ENCODE peak calls at places on chromosome 14, in five cellular contexts. P is COR-L47, Q is H4, N is NCI-H146, O is ovary. Y is an unnamed sample.

GRCh38 chr14:61569783-61570182 is 125.5 kb upstream of the HIF1A start:
- DNase-seq in P (no peak), Q (peak), N (no peak), O (no peak), Y (peak)

GRCh38 chr14:74475678-74476077 is 17.4 kb downstream of the NPC2 start:
- DNase-seq in P (no peak), Q (no peak), N (no peak), O (no peak), Y (no peak)

GRCh38 chr14:23695220-23695999 is 59.2 kb downstream of the DHRS2 start:
- DNase-seq in P (no peak), Q (no peak), N (no peak), O (peak), Y (no peak)

GRCh38 chr14:33555710-33556350 is 395.0 kb downstream of the EGLN3 start:
- DNase-seq in P (no peak), Q (no peak), N (no peak), O (no peak), Y (no peak)

GRCh38 chr14:85418716-85419115 is 111.2 kb upstream of the FLRT2 start:
- DNase-seq in P (no peak), Q (no peak), N (no peak), O (no peak), Y (no peak)

GRCh38 chr14:101110729-101111619 is 207.5 kb upstream of the RTL1 start:
- DNase-seq in P (no peak), Q (no peak), N (no peak), O (no peak), Y (no peak)

GRCh38 chr14:91409991-91410401 is 7.6 kb downstream of the CCDC88C start:
- DNase-seq in P (no peak), Q (no peak), N (no peak), O (no peak), Y (no peak)

GRCh38 chr14:101060171-101060601 is 156.7 kb upstream of the RTL1 start:
- DNase-seq in P (no peak), Q (no peak), N (no peak), O (no peak), Y (no peak)

GRCh38 chr14:51638071-51638944 is 13.4 kb upstream of the FRMD6 start:
- DNase-seq in P (no peak), Q (peak), N (no peak), O (no peak), Y (no peak)

GRCh38 chr14:54011001-54011400 is 54.4 kb upstream of the BMP4 start:
- DNase-seq in P (no peak), Q (no peak), N (no peak), O (no peak), Y (no peak)

GRCh38 chr14:20631023-20631820 is 10.3 kb downstream of the OR6S1 start:
- DNase-seq in P (peak), Q (peak), N (peak), O (peak), Y (no peak)

GRCh38 chr14:102893452-102893851 is 29.0 kb upstream of the AMN start:
- DNase-seq in P (no peak), Q (no peak), N (no peak), O (no peak), Y (no peak)

GRCh38 chr14:75732888-75733287 is 71.8 kb downstream of the TTLL5 start:
- DNase-seq in P (no peak), Q (no peak), N (no peak), O (no peak), Y (no peak)

GRCh38 chr14:106883218-106883692 is 1356.9 kb downstream of the TMEM121 start:
- DNase-seq in P (no peak), Q (no peak), N (no peak), O (peak), Y (no peak)

GRCh38 chr14:105146976-105147700 is 21.4 kb downstream of the JAG2 start:
- DNase-seq in P (no peak), Q (no peak), N (no peak), O (no peak), Y (no peak)

GRCh38 chr14:77268989-77269595 is 1.9 kb downstream of the NGB start:
- DNase-seq in P (peak), Q (no peak), N (peak), O (no peak), Y (no peak)

GRCh38 chr14:51534623-51535022 is 117.1 kb upstream of the FRMD6 start:
- DNase-seq in P (peak), Q (peak), N (peak), O (peak), Y (no peak)

GRCh38 chr14:104676694-104677505 is 12.5 kb upstream of the INF2 start:
- DNase-seq in P (no peak), Q (no peak), N (no peak), O (peak), Y (no peak)

GRCh38 chr14:99586054-99586760 is 17.8 kb downstream of the CCDC85C start:
- DNase-seq in P (no peak), Q (no peak), N (no peak), O (no peak), Y (no peak)

GRCh38 chr14:72894323-72894622 is 372 bp upstream of the DPF3 start:
- DNase-seq in P (no peak), Q (no peak), N (no peak), O (no peak), Y (no peak)

GRCh38 chr14:32200368-32201195 is 1.3 kb upstream of the RNU6-7 start:
- DNase-seq in P (no peak), Q (no peak), N (no peak), O (no peak), Y (no peak)

GRCh38 chr14:29905549-29905948 is 22.1 kb downstream of the PRKD1 start:
- DNase-seq in P (no peak), Q (no peak), N (no peak), O (no peak), Y (no peak)

GRCh38 chr14:42078345-42078744 is 471.7 kb downstream of the LRFN5 start:
- DNase-seq in P (no peak), Q (no peak), N (no peak), O (no peak), Y (no peak)

GRCh38 chr14:91038439-91038838 is 22.0 kb downstream of the RPS6KA5 start:
- DNase-seq in P (no peak), Q (peak), N (no peak), O (no peak), Y (peak)

GRCh38 chr14:68564826-68565760 is 227.8 kb downstream of the ZFP36L1 start:
- DNase-seq in P (no peak), Q (no peak), N (no peak), O (no peak), Y (no peak)

GRCh38 chr14:55705651-55706340 is 125.8 kb downstream of the KTN1 start:
- DNase-seq in P (peak), Q (no peak), N (peak), O (no peak), Y (no peak)

GRCh38 chr14:91398192-91398591 is 19.4 kb downstream of the CCDC88C start:
- DNase-seq in P (no peak), Q (no peak), N (no peak), O (no peak), Y (peak)

GRCh38 chr14:101460521-101460920 is 100.8 kb upstream of the DIO3 start:
- DNase-seq in P (no peak), Q (no peak), N (no peak), O (no peak), Y (no peak)

GRCh38 chr14:74664717-74665116 is 48.2 kb downstream of the AREL1 start:
- DNase-seq in P (no peak), Q (no peak), N (no peak), O (no peak), Y (no peak)

GRCh38 chr14:30195946-30196345 is 268.3 kb upstream of the PRKD1 start:
- DNase-seq in P (no peak), Q (no peak), N (no peak), O (no peak), Y (peak)

GRCh38 chr14:65791551-65791981 is 379.0 kb downstream of the FUT8 start:
- DNase-seq in P (no peak), Q (peak), N (no peak), O (no peak), Y (no peak)

GRCh38 chr14:55807059-55807499 is 227.1 kb downstream of the KTN1 start:
- DNase-seq in P (peak), Q (peak), N (peak), O (peak), Y (no peak)

GRCh38 chr14:63857467-63858030 is 4.7 kb downstream of the SYNE2 start:
- DNase-seq in P (no peak), Q (no peak), N (peak), O (no peak), Y (no peak)

GRCh38 chr14:105492051-105492965 is 1.3 kb downstream of the TEDC1 start:
- DNase-seq in P (no peak), Q (no peak), N (no peak), O (peak), Y (no peak)

GRCh38 chr14:50022661-50023060 is 93.7 kb downstream of the VCPKMT start:
- DNase-seq in P (no peak), Q (no peak), N (no peak), O (no peak), Y (no peak)

GRCh38 chr14:60573943-60574496 is 65.1 kb downstream of the SIX6 start:
- DNase-seq in P (no peak), Q (no peak), N (no peak), O (no peak), Y (no peak)

GRCh38 chr14:22780105-22780679 is 13.7 kb downstream of the OXA1L start:
- DNase-seq in P (no peak), Q (no peak), N (no peak), O (no peak), Y (no peak)

GRCh38 chr14:104894331-104895206 is 29.5 kb downstream of the CEP170B start:
- DNase-seq in P (no peak), Q (no peak), N (no peak), O (peak), Y (no peak)

GRCh38 chr14:23299986-23300686 is 2.5 kb downstream of the PPP1R3E start:
- DNase-seq in P (no peak), Q (no peak), N (no peak), O (no peak), Y (no peak)

Y was measured in GF-D8.